ENCODE peak calls at places on chromosomes 13 and 19, in nine cellular contexts. One of them, this sample, is unnamed.

GRCh38 chr13:113493315-113493951 is 2.9 kb upstream of the DCUN1D2 start:
- DNase-seq in left colon: no peak
- DNase-seq in amniotic epithelial cell: peak; percentile 98
- DNase-seq in effector CD4-positive, alpha-beta T cell: no peak
- DNase-seq in hypothalamus: no peak
- DNase-seq in activated naive CD8-positive, alpha-beta T cell treated with anti-CD3 and anti-CD28 coated beads for 36 hours: no peak
- DNase-seq in fibroblast of mammary gland: peak; percentile 99
- DNase-seq in ACHN: peak; percentile 87
- DNase-seq in tibial artery: no peak
- DNase-seq in this sample: no peak

GRCh38 chr13:32851083-32852064 is 164.8 kb upstream of the KL start:
- DNase-seq in tibial artery: no peak
- DNase-seq in ACHN: no peak
- DNase-seq in amniotic epithelial cell: peak; percentile 59
- DNase-seq in hypothalamus: no peak
- DNase-seq in left colon: no peak
- DNase-seq in activated naive CD8-positive, alpha-beta T cell treated with anti-CD3 and anti-CD28 coated beads for 36 hours: no peak
- DNase-seq in effector CD4-positive, alpha-beta T cell: no peak
- DNase-seq in fibroblast of mammary gland: no peak
- DNase-seq in this sample: no peak

GRCh38 chr13:21118180-21118579 is 56.8 kb upstream of the LATS2 start:
- DNase-seq in tibial artery: no peak
- DNase-seq in effector CD4-positive, alpha-beta T cell: no peak
- DNase-seq in left colon: no peak
- DNase-seq in ACHN: no peak
- DNase-seq in activated naive CD8-positive, alpha-beta T cell treated with anti-CD3 and anti-CD28 coated beads for 36 hours: no peak
- DNase-seq in hypothalamus: no peak
- DNase-seq in fibroblast of mammary gland: no peak
- DNase-seq in amniotic epithelial cell: no peak
- DNase-seq in this sample: no peak

GRCh38 chr13:30895773-30896172 is 10.3 kb upstream of the MEDAG start:
- DNase-seq in amniotic epithelial cell: peak; percentile 94
- DNase-seq in fibroblast of mammary gland: peak; percentile 86
- DNase-seq in ACHN: no peak
- DNase-seq in hypothalamus: no peak
- DNase-seq in activated naive CD8-positive, alpha-beta T cell treated with anti-CD3 and anti-CD28 coated beads for 36 hours: no peak
- DNase-seq in left colon: no peak
- DNase-seq in effector CD4-positive, alpha-beta T cell: no peak
- DNase-seq in tibial artery: peak; percentile 92
- DNase-seq in this sample: no peak

GRCh38 chr13:30702006-30702405 is 33.3 kb upstream of the ALOX5AP start:
- DNase-seq in ACHN: no peak
- DNase-seq in left colon: no peak
- DNase-seq in activated naive CD8-positive, alpha-beta T cell treated with anti-CD3 and anti-CD28 coated beads for 36 hours: no peak
- DNase-seq in fibroblast of mammary gland: no peak
- DNase-seq in tibial artery: no peak
- DNase-seq in effector CD4-positive, alpha-beta T cell: no peak
- DNase-seq in amniotic epithelial cell: no peak
- DNase-seq in hypothalamus: no peak
- DNase-seq in this sample: no peak

GRCh38 chr13:102768914-102769313 is 4.7 kb downstream of the TEX30 start:
- DNase-seq in left colon: no peak
- DNase-seq in ACHN: no peak
- DNase-seq in hypothalamus: no peak
- DNase-seq in tibial artery: no peak
- DNase-seq in effector CD4-positive, alpha-beta T cell: no peak
- DNase-seq in activated naive CD8-positive, alpha-beta T cell treated with anti-CD3 and anti-CD28 coated beads for 36 hours: no peak
- DNase-seq in fibroblast of mammary gland: peak; percentile 41
- DNase-seq in amniotic epithelial cell: peak; percentile 68
- DNase-seq in this sample: no peak

GRCh38 chr19:10554760-10555612 is 10.8 kb downstream of the KRI1 start:
- DNase-seq in activated naive CD8-positive, alpha-beta T cell treated with anti-CD3 and anti-CD28 coated beads for 36 hours: no peak
- DNase-seq in fibroblast of mammary gland: no peak
- DNase-seq in effector CD4-positive, alpha-beta T cell: no peak
- DNase-seq in ACHN: no peak
- DNase-seq in left colon: peak; percentile 20
- DNase-seq in amniotic epithelial cell: no peak
- DNase-seq in hypothalamus: no peak
- DNase-seq in tibial artery: no peak
- DNase-seq in this sample: no peak

GRCh38 chr13:90445179-90445578 is 902.3 kb upstream of the MIR17HG start:
- DNase-seq in ACHN: peak; percentile 94
- DNase-seq in tibial artery: no peak
- DNase-seq in hypothalamus: no peak
- DNase-seq in amniotic epithelial cell: peak; percentile 97
- DNase-seq in activated naive CD8-positive, alpha-beta T cell treated with anti-CD3 and anti-CD28 coated beads for 36 hours: no peak
- DNase-seq in effector CD4-positive, alpha-beta T cell: no peak
- DNase-seq in left colon: no peak
- DNase-seq in fibroblast of mammary gland: peak; percentile 88
- DNase-seq in this sample: no peak

GRCh38 chr19:49574206-49574755 is 6.1 kb downstream of the NOSIP start:
- DNase-seq in hypothalamus: no peak
- DNase-seq in ACHN: no peak
- DNase-seq in fibroblast of mammary gland: peak; percentile 60
- DNase-seq in left colon: no peak
- DNase-seq in amniotic epithelial cell: peak; percentile 58
- DNase-seq in effector CD4-positive, alpha-beta T cell: no peak
- DNase-seq in activated naive CD8-positive, alpha-beta T cell treated with anti-CD3 and anti-CD28 coated beads for 36 hours: no peak
- DNase-seq in tibial artery: no peak
- DNase-seq in this sample: no peak

GRCh38 chr19:804419-805160 is 7.3 kb downstream of the PTBP1 start:
- DNase-seq in effector CD4-positive, alpha-beta T cell: no peak
- DNase-seq in activated naive CD8-positive, alpha-beta T cell treated with anti-CD3 and anti-CD28 coated beads for 36 hours: no peak
- DNase-seq in hypothalamus: no peak
- DNase-seq in tibial artery: no peak
- DNase-seq in fibroblast of mammary gland: no peak
- DNase-seq in amniotic epithelial cell: no peak
- DNase-seq in ACHN: no peak
- DNase-seq in left colon: no peak
- DNase-seq in this sample: no peak

GRCh38 chr19:45391346-45391745 is 13.5 kb downstream of the PPP1R13L start:
- DNase-seq in activated naive CD8-positive, alpha-beta T cell treated with anti-CD3 and anti-CD28 coated beads for 36 hours: no peak
- DNase-seq in ACHN: no peak
- DNase-seq in tibial artery: no peak
- DNase-seq in fibroblast of mammary gland: peak; percentile 29
- DNase-seq in left colon: no peak
- DNase-seq in hypothalamus: no peak
- DNase-seq in effector CD4-positive, alpha-beta T cell: no peak
- DNase-seq in amniotic epithelial cell: peak; percentile 40
- DNase-seq in this sample: no peak

GRCh38 chr13:98445340-98446233 is 131.3 kb downstream of the STK24 start:
- DNase-seq in fibroblast of mammary gland: peak; percentile 49
- DNase-seq in ACHN: peak; percentile 53
- DNase-seq in hypothalamus: peak; percentile 11
- DNase-seq in effector CD4-positive, alpha-beta T cell: peak; percentile 71
- DNase-seq in tibial artery: peak; percentile 82
- DNase-seq in left colon: peak; percentile 83
- DNase-seq in amniotic epithelial cell: peak; percentile 28
- DNase-seq in activated naive CD8-positive, alpha-beta T cell treated with anti-CD3 and anti-CD28 coated beads for 36 hours: peak; percentile 77
- DNase-seq in this sample: peak; percentile 78

GRCh38 chr13:62633448-62633847 is 1217.8 kb upstream of the PCDH20 start:
- DNase-seq in tibial artery: no peak
- DNase-seq in hypothalamus: no peak
- DNase-seq in fibroblast of mammary gland: no peak
- DNase-seq in left colon: no peak
- DNase-seq in ACHN: no peak
- DNase-seq in activated naive CD8-positive, alpha-beta T cell treated with anti-CD3 and anti-CD28 coated beads for 36 hours: no peak
- DNase-seq in effector CD4-positive, alpha-beta T cell: no peak
- DNase-seq in amniotic epithelial cell: no peak
- DNase-seq in this sample: no peak

GRCh38 chr13:101452519-101453485 is at the start of gene ITGBL1:
- DNase-seq in fibroblast of mammary gland: peak; percentile 68
- DNase-seq in effector CD4-positive, alpha-beta T cell: no peak
- DNase-seq in left colon: no peak
- DNase-seq in activated naive CD8-positive, alpha-beta T cell treated with anti-CD3 and anti-CD28 coated beads for 36 hours: no peak
- DNase-seq in tibial artery: peak; percentile 76
- DNase-seq in ACHN: peak; percentile 10
- DNase-seq in amniotic epithelial cell: no peak
- DNase-seq in hypothalamus: no peak
- DNase-seq in this sample: no peak

GRCh38 chr19:45863840-45864628 is at the start of gene FOXA3:
- DNase-seq in fibroblast of mammary gland: peak; percentile 38
- DNase-seq in amniotic epithelial cell: peak; percentile 21
- DNase-seq in effector CD4-positive, alpha-beta T cell: peak; percentile 43
- DNase-seq in hypothalamus: no peak
- DNase-seq in left colon: peak; percentile 77
- DNase-seq in ACHN: peak; percentile 59
- DNase-seq in activated naive CD8-positive, alpha-beta T cell treated with anti-CD3 and anti-CD28 coated beads for 36 hours: peak; percentile 78
- DNase-seq in tibial artery: no peak
- DNase-seq in this sample: peak; percentile 71

GRCh38 chr19:7979011-7979410 is 26.4 kb downstream of the ELAVL1 start:
- DNase-seq in activated naive CD8-positive, alpha-beta T cell treated with anti-CD3 and anti-CD28 coated beads for 36 hours: no peak
- DNase-seq in fibroblast of mammary gland: no peak
- DNase-seq in ACHN: no peak
- DNase-seq in hypothalamus: no peak
- DNase-seq in effector CD4-positive, alpha-beta T cell: no peak
- DNase-seq in amniotic epithelial cell: no peak
- DNase-seq in left colon: no peak
- DNase-seq in tibial artery: no peak
- DNase-seq in this sample: no peak

GRCh38 chr13:75489502-75490263 is 7.7 kb upstream of the TBC1D4 start:
- DNase-seq in activated naive CD8-positive, alpha-beta T cell treated with anti-CD3 and anti-CD28 coated beads for 36 hours: no peak
- DNase-seq in hypothalamus: no peak
- DNase-seq in ACHN: no peak
- DNase-seq in left colon: peak; percentile 30
- DNase-seq in amniotic epithelial cell: peak; percentile 93
- DNase-seq in effector CD4-positive, alpha-beta T cell: no peak
- DNase-seq in fibroblast of mammary gland: peak; percentile 84
- DNase-seq in tibial artery: no peak
- DNase-seq in this sample: no peak

GRCh38 chr13:99959538-99960230 is 11.9 kb downstream of the ZIC5 start:
- DNase-seq in activated naive CD8-positive, alpha-beta T cell treated with anti-CD3 and anti-CD28 coated beads for 36 hours: no peak
- DNase-seq in hypothalamus: no peak
- DNase-seq in ACHN: peak; percentile 55
- DNase-seq in amniotic epithelial cell: no peak
- DNase-seq in tibial artery: no peak
- DNase-seq in fibroblast of mammary gland: no peak
- DNase-seq in left colon: no peak
- DNase-seq in effector CD4-positive, alpha-beta T cell: no peak
- DNase-seq in this sample: peak; percentile 37